ENCODE peak calls at places on chromosomes 7 and 10, in seven cellular contexts. H is uterus; J is cardiac fibroblast; T is AG10803; V is astrocyte of the cerebellum; I is lung; A is CD8-positive, alpha-beta T cell. F is an unnamed sample.

GRCh38 chr7:82109288-82109687 is 334.3 kb downstream of the CACNA2D1 start:
- DNase-seq in I (no peak), A (no peak), H (no peak), T (peak; percentile 27), J (peak; percentile 80), V (no peak), F (no peak)

GRCh38 chr7:92841192-92841591 is 4.8 kb upstream of the CDK6 start:
- DNase-seq in H (no peak), T (no peak), J (no peak), V (no peak), I (no peak), A (no peak), F (no peak)

GRCh38 chr10:14478639-14479038 is 147.9 kb upstream of the FRMD4A start:
- DNase-seq in J (peak; percentile 82), T (peak; percentile 84), V (peak; percentile 98), H (no peak), I (no peak), A (no peak), F (peak; percentile 56)

GRCh38 chr10:74078037-74078436 is 72.6 kb downstream of the AP3M1 start:
- DNase-seq in T (peak; percentile 33), H (no peak), A (peak; percentile 45), J (no peak), V (peak; percentile 80), I (no peak), F (no peak)

GRCh38 chr7:2063562-2064360 is 169.0 kb downstream of the MAD1L1 start:
- DNase-seq in T (peak; percentile 54), H (peak; percentile 27), A (no peak), V (no peak), I (no peak), J (peak; percentile 39), F (no peak)

GRCh38 chr7:155071121-155071651 is 1.1 kb downstream of the HTR5A start:
- DNase-seq in V (no peak), J (no peak), T (no peak), A (no peak), I (no peak), H (no peak), F (no peak)

GRCh38 chr10:97553575-97554100 is 18.9 kb upstream of the ANKRD2 start:
- DNase-seq in I (peak; percentile 74), V (peak; percentile 53), T (peak; percentile 69), J (peak; percentile 86), H (peak; percentile 75), A (peak; percentile 32), F (no peak)

GRCh38 chr7:4215176-4215720 is 466.8 kb upstream of the FOXK1 start:
- DNase-seq in T (no peak), H (no peak), I (no peak), J (no peak), A (no peak), V (no peak), F (no peak)

GRCh38 chr7:36011588-36011965 is 141.5 kb upstream of the EEPD1 start:
- DNase-seq in I (no peak), J (no peak), V (no peak), A (no peak), H (no peak), T (no peak), F (no peak)

DNA sequence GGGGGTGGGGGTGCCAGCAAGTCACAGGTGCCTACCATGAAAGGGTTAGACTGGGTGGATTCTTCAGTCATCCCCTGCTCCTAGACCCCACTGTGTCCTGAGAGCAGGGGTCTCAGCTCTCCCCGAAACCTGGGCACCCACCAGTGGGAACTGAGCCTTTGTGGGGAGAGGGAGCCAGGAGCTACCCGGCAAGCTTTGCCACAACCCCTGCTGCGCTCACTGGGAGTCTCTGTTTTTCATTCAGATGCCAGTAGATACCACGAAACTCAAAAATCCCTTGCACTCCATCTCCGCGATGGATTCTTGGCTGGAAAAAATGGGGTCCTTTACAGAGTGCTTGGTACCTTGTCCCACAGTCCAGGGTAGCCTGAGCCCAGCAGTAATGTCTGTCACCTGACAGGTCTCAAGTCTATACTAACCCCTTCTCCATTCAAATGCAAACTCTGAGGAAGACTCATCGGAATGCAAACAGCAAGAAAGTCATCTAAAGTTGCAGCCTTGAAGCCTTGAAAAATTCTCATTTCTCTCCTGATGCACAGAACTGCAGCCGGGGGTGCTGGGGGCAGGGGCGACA is 48.9 kb upstream of the ENO4 start:
- DNase-seq in J (no peak), T (no peak), V (no peak), A (no peak), H (no peak), I (no peak), F (no peak)
- TF ChIP-seq CTCF in J (no peak), T (no peak), V (no peak), A (no peak), H (no peak), I (no peak), F (no peak)

GRCh38 chr7:100991631-100992030 is 22.3 kb downstream of the MUC12 start:
- DNase-seq in H (no peak), T (no peak), V (no peak), J (no peak), A (no peak), I (no peak), F (no peak)
- TF ChIP-seq CTCF in H (no peak), T (no peak), V (no peak), J (no peak), A (no peak), I (no peak), F (no peak)

GRCh38 chr10:99976886-99977391 is 32.8 kb downstream of the DNMBP start:
- DNase-seq in I (no peak), H (no peak), A (no peak), V (peak; percentile 59), J (peak; percentile 84), T (peak; percentile 93), F (no peak)

GRCh38 chr10:99975942-99976809 is 33.6 kb downstream of the DNMBP start:
- DNase-seq in J (peak; percentile 90), H (peak; percentile 47), T (peak; percentile 88), V (no peak), A (no peak), I (no peak), F (no peak)

GRCh38 chr10:99977916-99978315 is 31.8 kb downstream of the DNMBP start:
- DNase-seq in H (no peak), T (no peak), A (no peak), V (no peak), J (no peak), I (no peak), F (no peak)

GRCh38 chr10:99975106-99975829 is 34.5 kb downstream of the DNMBP start:
- DNase-seq in J (no peak), T (no peak), V (no peak), H (no peak), I (no peak), A (no peak), F (no peak)

GRCh38 chr10:99973190-99973589 is 36.6 kb downstream of the DNMBP start:
- DNase-seq in V (no peak), H (no peak), T (no peak), J (peak; percentile 31), I (no peak), A (no peak), F (no peak)
- TF ChIP-seq CTCF in V (peak; percentile 32), H (peak; percentile 11), T (peak; percentile 51), J (peak; percentile 43), I (no peak), A (no peak), F (no peak)

GRCh38 chr10:10056958-10057357 is 960.7 kb upstream of the CELF2 start:
- DNase-seq in J (peak; percentile 64), A (no peak), I (no peak), T (no peak), H (no peak), V (no peak), F (no peak)

GRCh38 chr10:10053051-10053450 is 964.6 kb upstream of the CELF2 start:
- DNase-seq in J (no peak), I (no peak), T (no peak), V (no peak), H (no peak), A (no peak), F (no peak)

DNA sequence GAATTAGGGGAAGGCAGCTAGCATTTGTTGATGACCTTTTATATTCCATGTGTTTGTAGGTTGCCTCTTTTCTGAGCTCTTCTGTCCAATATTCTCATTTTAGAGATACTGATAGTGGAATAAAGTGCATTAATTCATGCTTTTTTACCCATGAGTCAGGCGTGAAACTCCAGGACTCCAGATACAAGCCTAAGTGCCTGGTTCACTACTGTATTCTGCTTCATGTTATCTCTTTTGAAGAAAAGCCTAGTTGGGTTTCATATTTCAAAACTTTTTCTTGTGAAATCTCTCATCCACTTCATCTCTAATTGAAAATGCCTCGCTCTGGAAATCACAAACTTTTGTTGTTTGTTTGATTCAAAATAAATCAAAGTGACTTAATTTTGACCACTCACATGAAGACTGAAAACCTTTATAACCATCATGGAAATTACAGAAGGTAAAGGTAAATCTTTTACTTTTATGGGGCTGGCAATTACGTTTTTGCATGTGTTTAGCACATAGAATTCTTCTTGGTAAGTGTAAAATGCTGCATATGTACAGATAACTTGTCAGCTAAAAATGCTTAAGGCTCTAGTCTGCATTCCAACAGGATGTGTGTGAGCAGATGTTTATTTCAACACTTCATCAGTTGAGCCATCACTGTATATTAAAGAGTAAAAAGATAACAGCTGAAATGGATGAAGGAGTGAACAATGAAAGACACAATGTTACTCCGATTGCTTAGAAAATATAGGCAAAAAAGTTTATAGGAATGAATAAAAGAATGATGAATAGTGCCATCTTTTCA is 961.8 kb upstream of the CELF2 start:
- DNase-seq in A (no peak), T (no peak), I (no peak), V (no peak), J (peak; percentile 33), H (no peak), F (no peak)
- TF ChIP-seq CTCF in A (no peak), T (no peak), I (no peak), V (no peak), J (no peak), H (no peak), F (no peak)

GRCh38 chr10:124521429-124521871 is 59.8 kb downstream of the LHPP start:
- DNase-seq in J (no peak), T (no peak), V (no peak), A (no peak), H (no peak), I (no peak), F (no peak)
- TF ChIP-seq CTCF in J (no peak), T (no peak), V (no peak), A (no peak), H (no peak), I (no peak), F (no peak)

GRCh38 chr7:44237696-44238095 is 36.9 kb downstream of the YKT6 start:
- DNase-seq in V (no peak), I (no peak), J (no peak), H (no peak), T (no peak), A (no peak), F (no peak)
- TF ChIP-seq CTCF in V (no peak), I (no peak), J (no peak), H (no peak), T (no peak), A (no peak), F (no peak)

DNA sequence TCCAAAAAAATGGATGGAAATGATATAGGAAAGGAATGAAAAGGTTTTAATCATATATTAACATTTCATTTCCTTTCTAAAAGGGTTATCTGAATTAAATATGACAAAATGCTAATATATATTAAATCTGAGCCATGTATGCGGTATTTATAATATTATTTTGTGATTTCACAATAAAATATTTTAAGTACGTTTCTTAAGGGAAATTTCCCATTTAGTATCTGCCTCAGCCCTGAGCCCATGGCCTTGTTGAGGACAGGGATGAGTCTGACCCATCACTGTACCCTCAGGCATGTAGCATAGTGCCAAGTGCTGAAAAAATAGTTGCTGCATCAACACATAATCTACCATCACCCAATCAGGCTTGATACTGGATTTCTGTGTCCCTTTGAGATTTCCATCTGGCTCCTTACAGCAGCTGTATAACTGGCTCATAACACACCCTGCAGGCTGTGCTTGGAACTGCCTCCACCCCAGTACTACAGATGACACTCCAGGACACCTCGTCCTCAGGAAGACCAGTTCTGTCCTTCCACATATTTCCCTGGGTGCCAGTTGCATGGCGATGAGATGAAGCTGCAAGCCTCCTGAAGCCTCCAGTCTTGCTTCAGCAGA is 59.4 kb upstream of the ASAH2 start:
- DNase-seq in I (no peak), H (no peak), J (no peak), V (no peak), A (no peak), T (no peak), F (no peak)
- TF ChIP-seq CTCF in I (no peak), H (no peak), J (peak; percentile 61), V (peak; percentile 45), A (peak; percentile 26), T (peak; percentile 32), F (peak; percentile 19)

F was measured in mesothelial cell of epicardium.